ENCODE peak calls at places on chromosome 4, in nine cellular contexts. C, P, V, M, R, O, Z, Q and W are unnamed samples.

GRCh38 chr4:39568805-39569204 is 41.6 kb upstream of the UGDH start:
- DNase-seq in C (no peak), P (no peak), V (no peak), M (no peak), R (no peak), O (no peak), Z (peak), Q (no peak), W (no peak)

GRCh38 chr4:632391-632790 is 7.0 kb downstream of the PDE6B start:
- DNase-seq in C (no peak), P (no peak), V (no peak), M (no peak), R (no peak), O (no peak), Z (no peak), Q (no peak), W (no peak)

GRCh38 chr4:88411491-88412101 is 32.9 kb downstream of the HERC6 start:
- DNase-seq in C (no peak), P (no peak), V (no peak), M (no peak), R (no peak), O (no peak), Z (no peak), Q (no peak), W (no peak)

GRCh38 chr4:26987191-26987590 is 126.5 kb downstream of the STIM2 start:
- DNase-seq in C (no peak), P (no peak), V (no peak), M (no peak), R (no peak), O (no peak), Z (no peak), Q (no peak), W (no peak)

GRCh38 chr4:76585897-76586360 is 150.9 kb downstream of the SHROOM3 start:
- DNase-seq in C (peak), P (peak), V (peak), M (peak), R (no peak), O (peak), Z (peak), Q (no peak), W (peak)

GRCh38 chr4:57063518-57063917 is 46.7 kb downstream of the IGFBP7 start:
- DNase-seq in C (no peak), P (no peak), V (no peak), M (no peak), R (no peak), O (no peak), Z (no peak), Q (no peak), W (no peak)

GRCh38 chr4:55181606-55182005 is 56.2 kb upstream of the KDR start:
- DNase-seq in C (peak), P (no peak), V (no peak), M (no peak), R (no peak), O (peak), Z (no peak), Q (no peak), W (no peak)

GRCh38 chr4:33306131-33306530 is 2586.0 kb downstream of the PCDH7 start:
- DNase-seq in C (no peak), P (no peak), V (no peak), M (no peak), R (no peak), O (no peak), Z (no peak), Q (no peak), W (no peak)

GRCh38 chr4:54384563-54384962 is 155.5 kb downstream of the PDGFRA start:
- DNase-seq in C (peak), P (peak), V (no peak), M (peak), R (no peak), O (peak), Z (peak), Q (no peak), W (no peak)

GRCh38 chr4:169540774-169541173 is 71.6 kb downstream of the NEK1 start:
- DNase-seq in C (no peak), P (no peak), V (no peak), M (peak), R (no peak), O (no peak), Z (no peak), Q (no peak), W (no peak)

GRCh38 chr4:38190717-38191178 is 230.6 kb downstream of the PTTG2 start:
- DNase-seq in C (peak), P (no peak), V (no peak), M (peak), R (no peak), O (peak), Z (no peak), Q (no peak), W (no peak)

GRCh38 chr4:177385576-177386320 is 56.5 kb downstream of the AGA start:
- DNase-seq in C (no peak), P (no peak), V (no peak), M (no peak), R (no peak), O (peak), Z (peak), Q (no peak), W (no peak)

GRCh38 chr4:169621754-169622481 is 1.5 kb downstream of the CLCN3 start:
- DNase-seq in C (peak), P (no peak), V (peak), M (no peak), R (peak), O (peak), Z (peak), Q (no peak), W (no peak)

GRCh38 chr4:40699648-40700047 is 50.1 kb upstream of the NSUN7 start:
- DNase-seq in C (peak), P (no peak), V (no peak), M (peak), R (no peak), O (peak), Z (no peak), Q (no peak), W (no peak)

GRCh38 chr4:99008051-99008450 is 12.5 kb downstream of the METAP1 start:
- DNase-seq in C (no peak), P (no peak), V (no peak), M (no peak), R (no peak), O (no peak), Z (no peak), Q (no peak), W (no peak)

GRCh38 chr4:176579233-176579632 is 213.5 kb downstream of the VEGFC start:
- DNase-seq in C (no peak), P (no peak), V (peak), M (no peak), R (no peak), O (no peak), Z (no peak), Q (no peak), W (no peak)

GRCh38 chr4:183631577-183632198 is 27.3 kb downstream of the RWDD4 start:
- DNase-seq in C (no peak), P (no peak), V (no peak), M (no peak), R (no peak), O (no peak), Z (no peak), Q (no peak), W (no peak)

GRCh38 chr4:84472154-84472553 is 26.9 kb downstream of the NKX6-1 start:
- DNase-seq in C (no peak), P (no peak), V (no peak), M (no peak), R (no peak), O (no peak), Z (no peak), Q (no peak), W (no peak)

GRCh38 chr4:75046226-75046625 is 113.3 kb downstream of the PARM1 start:
- DNase-seq in C (no peak), P (no peak), V (no peak), M (no peak), R (no peak), O (no peak), Z (no peak), Q (no peak), W (no peak)

GRCh38 chr4:169253087-169253675 is 17.6 kb downstream of the SH3RF1 start:
- DNase-seq in C (peak), P (no peak), V (no peak), M (no peak), R (no peak), O (peak), Z (no peak), Q (no peak), W (no peak)

GRCh38 chr4:150337709-150338108 is 244.2 kb upstream of the MAB21L2 start:
- DNase-seq in C (peak), P (no peak), V (no peak), M (peak), R (no peak), O (peak), Z (no peak), Q (no peak), W (no peak)

GRCh38 chr4:110172972-110173371 is 25.4 kb downstream of the ELOVL6 start:
- DNase-seq in C (no peak), P (no peak), V (peak), M (no peak), R (no peak), O (no peak), Z (no peak), Q (no peak), W (no peak)

GRCh38 chr4:108426493-108426892 is 193.9 kb upstream of the RPL34 start:
- DNase-seq in C (peak), P (no peak), V (no peak), M (no peak), R (no peak), O (peak), Z (peak), Q (no peak), W (no peak)

GRCh38 chr4:2416564-2417195 is 1.8 kb downstream of the ZFYVE28 start:
- DNase-seq in C (no peak), P (no peak), V (no peak), M (peak), R (no peak), O (no peak), Z (peak), Q (no peak), W (no peak)

GRCh38 chr4:172708184-172708583 is 460.4 kb upstream of the GALNT7 start:
- DNase-seq in C (no peak), P (no peak), V (no peak), M (no peak), R (no peak), O (no peak), Z (no peak), Q (no peak), W (no peak)

GRCh38 chr4:146814736-146815135 is 130.9 kb downstream of the TTC29 start:
- DNase-seq in C (no peak), P (no peak), V (no peak), M (no peak), R (no peak), O (no peak), Z (no peak), Q (no peak), W (no peak)

GRCh38 chr4:144906181-144906895 is 191.7 kb downstream of the ANAPC10 start:
- DNase-seq in C (peak), P (no peak), V (no peak), M (no peak), R (peak), O (peak), Z (no peak), Q (no peak), W (no peak)

GRCh38 chr4:2393353-2394270 is 24.8 kb downstream of the ZFYVE28 start:
- DNase-seq in C (peak), P (no peak), V (no peak), M (no peak), R (no peak), O (peak), Z (peak), Q (no peak), W (no peak)

GRCh38 chr4:74796631-74797030 is 2.3 kb upstream of the BTC start:
- DNase-seq in C (no peak), P (no peak), V (no peak), M (no peak), R (no peak), O (no peak), Z (no peak), Q (no peak), W (no peak)

GRCh38 chr4:75412746-75413145 is 101.5 kb downstream of the RCHY1 start:
- DNase-seq in C (no peak), P (no peak), V (no peak), M (no peak), R (no peak), O (no peak), Z (no peak), Q (no peak), W (no peak)

GRCh38 chr4:6641971-6642320 is 1.5 kb downstream of the MRFAP1 start:
- DNase-seq in C (peak), P (no peak), V (no peak), M (no peak), R (no peak), O (peak), Z (no peak), Q (no peak), W (no peak)

GRCh38 chr4:187993827-187994226 is 1.7 kb upstream of the ZFP42 start:
- DNase-seq in C (no peak), P (no peak), V (no peak), M (no peak), R (no peak), O (no peak), Z (no peak), Q (no peak), W (no peak)

GRCh38 chr4:109205186-109205585 is 97.3 kb downstream of the COL25A1 start:
- DNase-seq in C (no peak), P (no peak), V (no peak), M (no peak), R (no peak), O (no peak), Z (no peak), Q (no peak), W (no peak)

GRCh38 chr4:4415107-4415805 is 28.4 kb downstream of the NSG1 start:
- DNase-seq in C (no peak), P (no peak), V (no peak), M (no peak), R (no peak), O (no peak), Z (no peak), Q (no peak), W (no peak)

GRCh38 chr4:1502976-1503375 is 96.7 kb upstream of the NKX1-1 start:
- DNase-seq in C (no peak), P (no peak), V (no peak), M (no peak), R (no peak), O (no peak), Z (no peak), Q (no peak), W (no peak)

GRCh38 chr4:53932784-53933183 is 131.6 kb downstream of the CHIC2 start:
- DNase-seq in C (peak), P (no peak), V (no peak), M (peak), R (no peak), O (peak), Z (no peak), Q (no peak), W (no peak)

GRCh38 chr4:149183638-149184037 is 632.0 kb downstream of the IQCM start:
- DNase-seq in C (no peak), P (no peak), V (no peak), M (no peak), R (no peak), O (no peak), Z (no peak), Q (no peak), W (no peak)

GRCh38 chr4:52376107-52376704 is 282.9 kb downstream of the USP46 start:
- DNase-seq in C (peak), P (no peak), V (no peak), M (peak), R (peak), O (peak), Z (peak), Q (no peak), W (no peak)